ENCODE peak calls at places on chromosomes 1 and 21, in five cellular contexts. W is body of pancreas, F is kidney, Z is sigmoid colon, B is right lobe of liver. Q is an unnamed sample. For H3K36me3, the result is how much of the 10 kb centered on the place peaks cover.

GRCh38 chr1:224684920-224685547 is 68.9 kb downstream of the CNIH3 start:
- DNase-seq in W (no peak), F (no peak), Z (no peak), B (no peak), Q (no peak)

GRCh38 chr1:91755176-91755575 is 130.8 kb downstream of the TGFBR3 start:
- DNase-seq in W (no peak), F (no peak), Z (peak), B (no peak), Q (no peak)

GRCh38 chr1:31675161-31675560 is 28.7 kb downstream of the COL16A1 start:
- DNase-seq in W (no peak), F (no peak), Z (no peak), B (no peak), Q (no peak)

GRCh38 chr21:46180079-46180722 is 4.1 kb downstream of the SPATC1L start:
- DNase-seq in W (no peak), F (no peak), Z (no peak), B (no peak), Q (no peak)

GRCh38 chr1:44276006-44276405 is 62.7 kb downstream of the DMAP1 start:
- DNase-seq in W (no peak), F (no peak), Z (no peak), B (no peak), Q (no peak)

GRCh38 chr1:78081980-78082860 is 36.5 kb downstream of the GIPC2 start:
- DNase-seq in W (no peak), F (no peak), Z (no peak), B (no peak), Q (no peak)

GRCh38 chr1:217919683-217920502 is 288.7 kb downstream of the SPATA17 start:
- DNase-seq in W (no peak), F (no peak), Z (no peak), B (no peak), Q (no peak)

GRCh38 chr1:175508320-175509110 is 234.9 kb downstream of the TNR start:
- DNase-seq in W (no peak), F (no peak), Z (no peak), B (no peak), Q (no peak)

GRCh38 chr1:163399976-163400375 is 78.2 kb downstream of the NUF2 start:
- DNase-seq in W (no peak), F (no peak), Z (no peak), B (no peak), Q (no peak)

GRCh38 chr1:116433283-116434257 is 60.5 kb downstream of the ATP1A1 start:
- DNase-seq in W (peak), F (no peak), Z (no peak), B (no peak), Q (no peak)

GRCh38 chr1:15760520-15761211 is 2.1 kb downstream of the FBLIM1 start:
- DNase-seq in W (no peak), F (peak), Z (peak), B (no peak), Q (no peak)

GRCh38 chr1:243269461-243269801 is 13.6 kb downstream of the SDCCAG8 start:
- DNase-seq in W (no peak), F (no peak), Z (no peak), B (no peak), Q (no peak)

GRCh38 chr1:40404670-40405462 is 31.3 kb downstream of the SMAP2 start:
- DNase-seq in W (peak), F (no peak), Z (no peak), B (no peak), Q (no peak)

GRCh38 chr1:29245876-29246275 is 9.6 kb downstream of the PTPRU start:
- DNase-seq in W (no peak), F (peak), Z (no peak), B (no peak), Q (no peak)

GRCh38 chr1:15975358-15975804 is 520 bp downstream of the ZBTB17 start:
- DNase-seq in W (no peak), F (peak), Z (no peak), B (peak), Q (peak)

GRCh38 chr1:244102051-244102450 is 51.0 kb downstream of the ZBTB18 start:
- DNase-seq in W (no peak), F (no peak), Z (no peak), B (no peak), Q (no peak)

GRCh38 chr1:220700591-220701179 is 10.5 kb downstream of the C1orf115 start:
- DNase-seq in W (no peak), F (no peak), Z (no peak), B (no peak), Q (no peak)

GRCh38 chr21:36692844-36693143 is 6.1 kb upstream of the SIM2 start:
- DNase-seq in W (no peak), F (no peak), Z (no peak), B (no peak), Q (no peak)

GRCh38 chr21:32467291-32467690 is 54.8 kb downstream of the EVA1C start:
- DNase-seq in W (no peak), F (no peak), Z (no peak), B (no peak), Q (no peak)

GRCh38 chr1:236067854-236068454 is 3.1 kb upstream of the NID1 start:
- DNase-seq in W (no peak), F (no peak), Z (peak), B (no peak), Q (no peak)

GRCh38 chr1:192474080-192474683 is 101.4 kb upstream of the RGS1 start:
- DNase-seq in W (no peak), F (no peak), Z (no peak), B (no peak), Q (no peak)

GRCh38 chr1:32848354-32849063 is 22.2 kb downstream of the FNDC5 start:
- DNase-seq in W (no peak), F (no peak), Z (no peak), B (no peak), Q (peak)

GRCh38 chr1:33161061-33161681 is 20.7 kb downstream of the TRIM62 start:
- DNase-seq in W (no peak), F (peak), Z (peak), B (peak), Q (no peak)

GRCh38 chr1:98264727-98265126 is 343.9 kb upstream of the DPYD start:
- DNase-seq in W (no peak), F (no peak), Z (no peak), B (no peak), Q (no peak)

GRCh38 chr1:37286881-37287280 is 187.5 kb upstream of the ZC3H12A start:
- DNase-seq in W (no peak), F (no peak), Z (no peak), B (no peak), Q (no peak)

GRCh38 chr1:228866498-228866897 is 131.2 kb downstream of the RHOU start:
- DNase-seq in W (no peak), F (no peak), Z (no peak), B (peak), Q (no peak)

GRCh38 chr1:228865613-228866320 is 130.5 kb downstream of the RHOU start:
- DNase-seq in W (no peak), F (no peak), Z (no peak), B (no peak), Q (no peak)

GRCh38 chr1:228867951-228868730 is 132.9 kb downstream of the RHOU start:
- DNase-seq in W (no peak), F (no peak), Z (no peak), B (no peak), Q (no peak)

GRCh38 chr1:228868731-228869024 is 133.4 kb downstream of the RHOU start:
- DNase-seq in W (no peak), F (no peak), Z (no peak), B (no peak), Q (no peak)

GRCh38 chr1:228867093-228867950 is 132.0 kb downstream of the RHOU start:
- DNase-seq in W (no peak), F (no peak), Z (no peak), B (no peak), Q (no peak)
- H3K36me3 ChIP-seq in W (under half), F (under half), Z (under half), B (under half), Q (under half)

GRCh38 chr21:44844256-44844655 is 26.4 kb upstream of the SUMO3 start:
- DNase-seq in W (no peak), F (peak), Z (no peak), B (no peak), Q (no peak)

GRCh38 chr21:44845418-44846200 is 27.7 kb upstream of the SUMO3 start:
- DNase-seq in W (peak), F (peak), Z (peak), B (peak), Q (peak)

GRCh38 chr21:44846485-44847260 is 26.8 kb downstream of the PTTG1IP start:
- DNase-seq in W (no peak), F (peak), Z (peak), B (peak), Q (no peak)

GRCh38 chr21:44847261-44848056 is 26.0 kb downstream of the PTTG1IP start:
- DNase-seq in W (no peak), F (peak), Z (no peak), B (no peak), Q (no peak)

DNA sequence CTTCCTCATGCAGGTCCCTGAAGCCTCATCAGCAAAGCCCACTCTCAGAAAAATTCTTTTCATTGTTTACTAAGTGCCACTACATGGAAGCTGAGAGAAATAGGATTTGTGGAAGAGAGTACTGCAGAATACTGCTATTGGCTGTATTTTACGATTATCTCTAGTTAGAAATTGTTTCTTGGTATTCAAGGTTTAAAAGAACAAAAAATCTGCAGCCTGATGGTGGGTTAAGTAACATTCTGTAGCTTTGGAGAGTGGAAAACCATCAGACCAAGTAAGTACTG is 27.3 kb downstream of the PTTG1IP start:
- DNase-seq in W (no peak), F (no peak), Z (no peak), B (no peak), Q (no peak)
- TF ChIP-seq CTCF in W (no peak), F (no peak), Z (peak), B (no peak), Q (no peak)

GRCh38 chr1:247113094-247113497 is 8.9 kb upstream of the ZNF669 start:
- DNase-seq in W (peak), F (peak), Z (no peak), B (peak), Q (no peak)

GRCh38 chr1:247111259-247111635 is 7.1 kb upstream of the ZNF669 start:
- DNase-seq in W (no peak), F (peak), Z (no peak), B (no peak), Q (no peak)

GRCh38 chr1:247111636-247112478 is 7.7 kb upstream of the ZNF669 start:
- DNase-seq in W (peak), F (peak), Z (peak), B (peak), Q (no peak)

GRCh38 chr1:247112479-247112781 is 8.3 kb upstream of the ZNF669 start:
- DNase-seq in W (no peak), F (no peak), Z (no peak), B (no peak), Q (no peak)

GRCh38 chr1:247110627-247111258 is 6.6 kb upstream of the ZNF669 start:
- DNase-seq in W (no peak), F (no peak), Z (no peak), B (no peak), Q (no peak)
- H3K4me3 ChIP-seq in W (peak), F (peak), Z (peak), B (peak), Q (no peak)

DNA sequence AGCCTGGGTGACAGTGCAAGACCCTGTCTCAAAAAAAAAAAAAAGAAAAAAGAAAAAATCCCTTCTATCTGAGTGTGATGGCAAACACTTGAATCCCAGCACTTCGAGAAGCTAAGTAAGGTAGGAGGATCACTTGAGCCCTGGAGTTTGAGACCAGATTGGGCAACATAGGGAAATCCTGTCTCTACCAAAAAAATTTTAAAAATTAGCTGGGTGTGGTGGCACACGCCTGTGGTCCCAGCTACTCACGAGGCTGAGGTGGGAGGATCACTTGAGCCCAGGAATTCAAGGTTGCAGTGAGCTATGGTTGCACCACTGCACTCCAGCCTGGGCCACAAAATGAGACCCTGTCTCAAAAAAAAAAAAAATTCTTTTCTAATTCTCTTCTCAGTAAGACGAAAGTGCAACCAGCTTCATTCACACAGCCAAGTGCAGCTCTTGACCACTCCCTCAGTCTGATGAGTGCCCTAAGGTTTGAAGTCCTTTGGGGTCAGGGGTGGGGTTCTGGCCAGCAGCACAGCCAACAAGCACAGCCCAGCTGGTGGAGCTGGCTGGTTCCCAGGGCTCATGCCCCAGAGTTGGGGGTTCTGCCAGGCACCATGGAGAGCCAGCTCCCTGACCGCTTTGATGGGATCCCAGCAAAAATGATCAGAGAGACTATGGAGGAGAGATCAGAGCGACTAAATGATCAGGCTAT is 8.0 kb downstream of the SLC2A5 start:
- DNase-seq in W (no peak), F (no peak), Z (no peak), B (no peak), Q (no peak)
- H3K36me3 ChIP-seq in W (under half), F (under half), Z (under half), B (under half), Q (under half)

GRCh38 chr1:8431028-8431427 is 113.1 kb downstream of the SLC45A1 start:
- DNase-seq in W (no peak), F (no peak), Z (no peak), B (no peak), Q (no peak)
- TF ChIP-seq CTCF in W (no peak), F (no peak), Z (no peak), B (no peak), Q (peak)

GRCh38 chr1:23524716-23525401 is 6.2 kb downstream of the E2F2 start:
- DNase-seq in W (no peak), F (no peak), Z (no peak), B (peak), Q (peak)
- H3K4me3 ChIP-seq in W (no peak), F (no peak), Z (no peak), B (no peak), Q (no peak)

GRCh38 chr1:110008971-110009565 is 24.5 kb downstream of the AHCYL1 start:
- DNase-seq in W (no peak), F (no peak), Z (no peak), B (no peak), Q (no peak)
- H3K36me3 ChIP-seq in W (under half), F (under half), Z (under half), B (under half), Q (under half)

DNA sequence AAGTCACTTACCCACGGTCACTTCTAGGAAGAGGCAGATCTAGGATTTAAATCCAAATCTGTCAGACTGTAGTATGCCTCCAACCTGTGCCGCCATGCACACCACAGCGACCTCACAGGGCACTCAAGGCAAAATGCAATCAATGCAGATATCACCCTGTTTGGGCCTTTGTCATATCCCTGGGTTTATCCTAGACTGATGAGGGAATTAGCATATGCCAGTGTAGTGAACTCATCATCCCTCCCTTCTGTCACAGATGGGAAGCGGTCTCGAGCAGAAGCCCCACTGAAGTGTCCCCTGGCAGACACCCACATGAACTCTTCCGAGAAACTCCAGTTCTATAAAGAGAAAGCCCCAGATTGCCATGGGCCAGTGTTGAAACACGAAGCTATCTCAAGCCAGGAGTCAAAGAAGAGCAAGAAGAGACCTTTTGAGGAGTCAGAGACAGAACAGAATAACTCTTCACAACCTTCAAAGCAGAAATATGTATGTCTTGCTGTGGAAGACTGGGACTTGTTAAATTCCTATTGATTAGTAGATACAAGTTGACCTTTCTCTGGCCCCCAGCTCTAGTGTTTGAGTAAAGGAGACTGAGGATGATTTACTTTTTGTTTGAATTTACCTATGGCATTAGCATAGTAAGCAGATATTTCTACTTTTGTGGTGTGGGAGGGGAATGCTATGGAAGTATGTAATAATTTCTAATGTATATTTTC is 21.4 kb downstream of the LRRC42 start:
- DNase-seq in W (no peak), F (no peak), Z (no peak), B (no peak), Q (no peak)
- TF ChIP-seq CTCF in W (no peak), F (no peak), Z (no peak), B (no peak), Q (no peak)

GRCh38 chr21:17782051-17782450 is 37.1 kb downstream of the C21orf91 start:
- DNase-seq in W (no peak), F (no peak), Z (no peak), B (no peak), Q (peak)
- H3K4me3 ChIP-seq in W (no peak), F (no peak), Z (no peak), B (no peak), Q (no peak)